ENCODE peak calls at places on chromosome 3, in four cellular contexts. H is mesothelial cell of epicardium, P is brain microvascular endothelial cell, S is HCT116. F is an unnamed sample.
A peak's percentile ranks its signal among the peaks of the same experiment; 100 is the strongest.

GRCh38 chr3:182917134-182917533 is 63.2 kb downstream of the DCUN1D1 start:
- DNase-seq in H (no peak), P (no peak), S (no peak), F (no peak)

GRCh38 chr3:87335931-87336330 is 59.5 kb upstream of the POU1F1 start:
- DNase-seq in H (no peak), P (no peak), S (no peak), F (no peak)

GRCh38 chr3:16401273-16401672 is 112.2 kb downstream of the RFTN1 start:
- DNase-seq in H (no peak), P (no peak), S (no peak), F (no peak)

GRCh38 chr3:132209860-132210259 is 107.3 kb upstream of the ACP3 start:
- DNase-seq in H (no peak), P (no peak), S (no peak), F (no peak)

GRCh38 chr3:80526153-80526552 is 758.4 kb upstream of the ROBO1 start:
- DNase-seq in H (no peak), P (no peak), S (no peak), F (no peak)

GRCh38 chr3:186287723-186288122 is 74.3 kb downstream of the DGKG start:
- DNase-seq in H (no peak), P (peak; percentile 85), S (no peak), F (no peak)

GRCh38 chr3:72461787-72462186 is 386.5 kb downstream of the SHQ1 start:
- DNase-seq in H (no peak), P (no peak), S (no peak), F (no peak)

GRCh38 chr3:151709847-151710246 is 23.9 kb upstream of the AADACL2 start:
- DNase-seq in H (no peak), P (peak; percentile 76), S (no peak), F (no peak)

GRCh38 chr3:158488670-158489069 is 82.3 kb upstream of the MLF1 start:
- DNase-seq in H (no peak), P (no peak), S (no peak), F (no peak)

GRCh38 chr3:117480493-117480892 is 770.9 kb downstream of the TUSC7 start:
- DNase-seq in H (no peak), P (no peak), S (no peak), F (no peak)

GRCh38 chr3:11826628-11827265 is 19.9 kb downstream of the TAMM41 start:
- DNase-seq in H (no peak), P (peak; percentile 22), S (no peak), F (no peak)

GRCh38 chr3:31688847-31689246 is 156.1 kb downstream of the STT3B start:
- DNase-seq in H (no peak), P (no peak), S (no peak), F (no peak)

GRCh38 chr3:31692714-31693113 is 160.0 kb downstream of the STT3B start:
- DNase-seq in H (no peak), P (no peak), S (no peak), F (no peak)

DNA sequence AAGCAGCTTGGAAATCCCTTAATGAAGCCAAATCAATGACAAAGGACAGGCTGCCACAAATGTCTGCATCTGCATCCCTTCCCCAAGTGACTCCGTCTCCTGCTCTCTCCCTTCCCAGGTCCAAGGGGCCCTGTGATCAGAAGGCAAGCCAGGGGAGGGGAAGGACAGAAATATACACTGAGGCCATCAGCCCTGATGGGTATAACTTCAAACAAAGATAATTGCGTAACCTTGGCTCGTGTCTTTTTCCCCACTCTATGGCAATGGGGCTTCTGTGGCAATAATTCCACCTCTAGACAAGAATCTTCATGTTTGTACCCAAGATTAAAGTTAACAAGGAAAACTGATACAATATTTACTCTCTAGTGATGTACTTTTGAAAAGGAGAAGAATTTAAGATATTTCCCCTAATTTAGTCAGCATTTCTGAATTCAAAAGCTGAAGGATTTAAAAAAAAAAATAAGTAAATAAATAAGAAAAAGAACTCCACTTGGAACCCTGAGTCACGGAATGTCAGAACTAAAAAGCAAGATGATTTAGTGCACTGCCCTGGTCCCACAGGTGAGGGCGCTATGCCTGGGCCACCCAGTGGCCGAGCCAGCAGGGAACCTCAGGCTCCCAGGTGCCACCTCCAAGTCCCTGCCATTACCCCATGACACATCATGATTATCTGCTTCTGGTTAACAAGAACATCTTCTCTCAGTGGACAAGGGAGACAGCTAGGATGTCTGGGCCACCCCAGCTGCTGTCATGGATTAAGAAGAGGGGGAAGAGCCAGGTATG is 154.5 kb downstream of the STT3B start:
- DNase-seq in H (no peak), P (no peak), S (no peak), F (no peak)
- TF ChIP-seq CTCF in H (no peak), P (peak; percentile 31), S (peak; percentile 49), F (no peak)

DNA sequence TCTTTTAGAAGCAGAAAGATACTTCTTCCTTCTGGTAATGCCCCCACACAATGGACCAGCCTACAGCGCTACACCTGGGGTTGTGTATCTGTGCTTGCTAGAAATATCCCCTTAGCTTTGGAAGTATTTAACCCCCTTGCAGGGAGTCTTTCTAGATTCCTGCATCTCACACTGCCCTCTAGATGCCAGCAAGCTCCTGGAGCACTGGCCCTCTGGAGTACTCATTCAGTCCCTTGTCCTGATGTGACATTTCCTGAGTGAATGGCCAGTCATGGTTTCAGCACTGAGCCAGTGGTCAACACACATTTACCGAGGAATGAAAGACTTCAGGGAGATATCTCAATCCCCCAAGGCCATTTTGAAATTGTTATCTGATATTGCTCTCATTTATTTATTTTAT is 30.5 kb upstream of the RBP2 start:
- DNase-seq in H (no peak), P (no peak), S (no peak), F (no peak)
- TF ChIP-seq CTCF in H (no peak), P (peak; percentile 23), S (peak; percentile 33), F (no peak)

DNA sequence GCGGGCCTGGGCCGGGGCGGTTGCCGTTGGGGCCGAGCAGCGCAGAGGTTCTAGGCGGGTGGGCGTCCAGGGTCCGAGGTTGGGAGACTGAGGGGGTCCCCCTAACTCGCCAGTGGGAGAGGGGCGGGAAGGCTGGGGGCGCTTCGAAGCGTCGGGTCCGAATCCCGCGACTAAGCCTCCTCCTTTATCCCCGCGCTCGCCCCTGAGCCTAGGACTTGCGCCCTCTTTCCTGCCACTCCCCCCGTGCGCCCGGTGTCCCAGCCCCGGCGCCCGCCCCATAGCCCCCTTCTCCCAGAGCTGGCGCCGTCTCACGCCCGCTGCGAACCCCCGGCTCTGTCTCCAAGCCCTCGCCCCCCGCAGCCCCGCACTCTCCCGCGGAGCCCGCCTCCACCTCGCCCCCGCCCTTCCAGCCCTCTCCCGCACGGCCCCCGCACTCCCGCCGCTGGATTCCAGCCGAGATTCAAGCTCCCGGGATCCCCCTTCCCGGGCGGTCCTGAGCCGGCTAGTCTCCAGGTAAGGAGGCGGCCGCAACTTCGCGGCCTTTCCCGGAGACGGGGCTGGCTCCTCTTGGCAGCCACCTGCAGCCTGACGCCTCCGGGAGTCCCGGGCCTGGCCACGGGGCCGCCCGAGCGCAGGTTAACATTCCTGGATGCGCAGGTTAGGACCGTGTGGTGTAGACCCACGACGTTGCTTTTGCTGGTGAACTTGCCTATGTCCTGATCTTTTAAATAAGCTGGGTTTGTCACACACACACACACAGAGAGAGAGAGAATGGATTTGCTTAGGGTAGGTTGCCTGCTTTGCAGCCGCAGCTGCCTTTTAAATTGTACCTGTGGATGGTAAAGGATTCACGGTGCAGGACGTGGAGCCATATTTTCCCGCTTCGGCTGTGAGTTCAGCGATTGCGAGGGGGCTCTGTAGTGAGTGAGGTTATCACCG is 567 bp downstream of the PXYLP1 start:
- DNase-seq in H (peak; percentile 39), P (no peak), S (no peak), F (no peak)
- TF ChIP-seq CTCF in H (no peak), P (no peak), S (no peak), F (no peak)

DNA sequence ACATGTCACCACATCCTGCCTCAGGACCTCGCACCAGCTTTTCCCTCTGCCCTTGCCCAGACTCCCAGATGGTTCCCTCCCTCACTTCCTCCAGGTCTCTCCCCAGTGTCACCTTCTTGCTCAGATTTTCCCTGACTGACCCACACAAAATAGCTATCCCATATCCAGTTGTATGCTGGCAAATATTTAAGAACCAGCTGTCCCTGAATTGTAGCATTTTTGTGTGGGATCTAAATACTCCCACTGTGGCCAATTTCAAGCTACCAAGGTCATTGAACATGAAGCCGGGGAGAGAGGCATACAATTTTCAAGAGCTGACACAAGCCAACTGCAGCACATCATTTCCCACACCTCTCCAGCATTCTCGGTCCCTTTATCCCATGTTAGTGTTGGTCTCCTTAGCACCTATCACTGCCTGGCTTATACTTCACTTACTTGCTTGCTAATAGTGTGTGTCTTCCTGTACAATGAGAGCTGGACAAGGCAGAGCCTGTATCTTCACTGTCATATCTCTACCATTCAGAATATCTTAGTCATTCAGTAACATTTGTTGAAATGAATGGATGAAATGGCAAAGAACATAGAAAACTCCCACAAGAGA is 101.3 kb upstream of the CTNNB1 start:
- DNase-seq in H (no peak), P (no peak), S (no peak), F (no peak)
- TF ChIP-seq CTCF in H (no peak), P (no peak), S (no peak), F (no peak)

GRCh38 chr3:149717391-149718056 is 34.8 kb downstream of the COMMD2 start:
- DNase-seq in H (no peak), P (peak; percentile 77), S (peak; percentile 65), F (no peak)
- TF ChIP-seq CTCF in H (peak; percentile 68), P (peak; percentile 73), S (peak; percentile 75), F (peak; percentile 36)

DNA sequence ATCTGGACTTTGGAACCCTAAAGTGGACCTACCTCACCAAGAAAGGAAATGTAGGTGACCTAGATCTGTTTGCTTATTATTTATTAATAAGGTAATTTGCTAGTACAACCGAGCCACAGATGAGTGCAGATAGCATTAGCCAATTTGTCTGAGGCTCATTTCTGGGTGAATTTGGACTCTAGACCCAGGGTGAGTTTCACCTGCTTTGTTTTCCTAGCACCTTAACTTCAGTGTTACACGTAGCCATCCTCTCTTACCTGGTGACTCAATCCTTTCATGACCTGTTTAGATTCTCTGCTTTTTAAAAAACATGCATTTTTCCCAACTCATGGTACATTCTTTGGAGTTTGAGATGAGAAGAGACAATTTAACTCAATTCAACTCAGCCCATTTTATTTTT is 33.5 kb upstream of the KPNA4 start:
- DNase-seq in H (no peak), P (no peak), S (no peak), F (no peak)
- TF ChIP-seq CTCF in H (no peak), P (no peak), S (no peak), F (no peak)

GRCh38 chr3:24332092-24332491 is 162.6 kb downstream of the THRB start:
- DNase-seq in H (no peak), P (no peak), S (no peak), F (no peak)
- TF ChIP-seq CTCF in H (no peak), P (no peak), S (no peak), F (no peak)

DNA sequence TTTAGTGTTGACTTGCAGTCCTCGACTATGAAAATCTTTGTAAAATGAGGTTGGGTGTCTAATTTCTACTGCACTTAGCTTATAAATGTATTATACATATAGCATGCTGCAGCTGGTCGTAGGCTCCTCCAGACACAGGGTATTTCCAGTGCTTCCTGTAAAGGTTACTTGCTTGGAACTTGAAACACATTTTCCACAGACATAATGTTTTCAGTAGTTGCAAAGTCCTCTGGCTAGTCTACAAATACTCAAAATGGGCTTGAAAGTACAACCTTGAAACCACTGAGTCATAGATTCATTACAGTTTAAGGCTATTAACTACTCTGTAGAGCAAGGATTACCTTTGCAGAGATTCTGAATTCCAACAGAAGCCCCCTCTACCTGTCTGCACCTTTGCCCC is 464.1 kb downstream of the RAP2B start:
- DNase-seq in H (no peak), P (no peak), S (no peak), F (no peak)
- TF ChIP-seq CTCF in H (no peak), P (no peak), S (no peak), F (no peak)

GRCh38 chr3:157088506-157089454 is 71.2 kb downstream of the CCNL1 start:
- DNase-seq in H (peak; percentile 92), P (peak; percentile 92), S (peak; percentile 78), F (peak; percentile 83)
- TF ChIP-seq CTCF in H (no peak), P (peak; percentile 17), S (no peak), F (no peak)